ENCODE peak calls at places on chromosomes 12 and 14, in ten cellular contexts. K, O, D, I, W, Q, X, G, A and F are unnamed samples.

GRCh38 chr12:84599539-84599938 is 313.1 kb downstream of the SLC6A15 start:
- DNase-seq in K (no peak), O (peak; percentile 79), D (no peak), I (no peak), W (peak; percentile 91), Q (peak; percentile 8), X (peak; percentile 35), G (no peak), A (peak; percentile 70), F (peak; percentile 77)

GRCh38 chr14:52873694-52874093 is 77.2 kb downstream of the FERMT2 start:
- DNase-seq in K (no peak), O (peak; percentile 20), D (peak; percentile 67), I (no peak), W (no peak), Q (peak; percentile 89), X (peak; percentile 26), G (no peak), A (peak; percentile 65), F (peak; percentile 82)

GRCh38 chr14:93039649-93040315 is 75.9 kb downstream of the ITPK1 start:
- DNase-seq in K (no peak), O (no peak), D (no peak), I (peak; percentile 84), W (no peak), Q (no peak), X (no peak), G (no peak), A (no peak), F (no peak)

GRCh38 chr12:12224240-12224940 is 42.5 kb downstream of the LRP6 start:
- DNase-seq in K (no peak), O (no peak), D (no peak), I (no peak), W (no peak), Q (peak; percentile 17), X (no peak), G (no peak), A (peak; percentile 16), F (no peak)

GRCh38 chr12:113658030-113658655 is 186.5 kb upstream of the LHX5 start:
- DNase-seq in K (no peak), O (peak; percentile 52), D (no peak), I (no peak), W (peak; percentile 54), Q (no peak), X (no peak), G (no peak), A (no peak), F (peak; percentile 2)

GRCh38 chr12:104957388-104958008 is 592 bp downstream of the SLC41A2 start:
- DNase-seq in K (no peak), O (no peak), D (no peak), I (no peak), W (peak; percentile 44), Q (no peak), X (no peak), G (no peak), A (no peak), F (peak; percentile 29)

GRCh38 chr12:39412210-39412609 is 30.7 kb downstream of the KIF21A start:
- DNase-seq in K (no peak), O (no peak), D (no peak), I (no peak), W (no peak), Q (no peak), X (no peak), G (peak; percentile 29), A (no peak), F (no peak)

GRCh38 chr14:55689971-55690871 is 110.2 kb downstream of the KTN1 start:
- DNase-seq in K (no peak), O (peak; percentile 23), D (no peak), I (no peak), W (peak; percentile 83), Q (no peak), X (no peak), G (no peak), A (no peak), F (no peak)

GRCh38 chr14:98200621-98201020 is 1071.4 kb downstream of the BCL11B start:
- DNase-seq in K (no peak), O (no peak), D (no peak), I (no peak), W (no peak), Q (no peak), X (no peak), G (no peak), A (no peak), F (no peak)

GRCh38 chr14:89794096-89794495 is 160.4 kb downstream of the EFCAB11 start:
- DNase-seq in K (no peak), O (no peak), D (peak; percentile 86), I (no peak), W (no peak), Q (peak; percentile 25), X (no peak), G (no peak), A (no peak), F (no peak)

GRCh38 chr14:69008411-69008810 is 29.3 kb upstream of the ACTN1 start:
- DNase-seq in K (no peak), O (no peak), D (no peak), I (peak; percentile 23), W (no peak), Q (peak; percentile 8), X (peak; percentile 46), G (no peak), A (no peak), F (no peak)

GRCh38 chr12:28378749-28379148 is 188.5 kb downstream of the CCDC91 start:
- DNase-seq in K (no peak), O (no peak), D (no peak), I (no peak), W (peak; percentile 50), Q (peak; percentile 11), X (no peak), G (no peak), A (peak; percentile 8), F (no peak)

GRCh38 chr14:51474854-51475253 is 176.9 kb upstream of the FRMD6 start:
- DNase-seq in K (no peak), O (peak; percentile 85), D (no peak), I (no peak), W (no peak), Q (no peak), X (no peak), G (no peak), A (no peak), F (peak; percentile 86)

GRCh38 chr12:56520025-56520810 is 1.4 kb upstream of the RBMS2 start:
- DNase-seq in K (no peak), O (no peak), D (no peak), I (no peak), W (no peak), Q (no peak), X (no peak), G (no peak), A (no peak), F (no peak)
- H3K4me3 ChIP-seq in K (peak overlapping the region; percentile 62), O (no peak overlapping the region), D (peak overlapping the region; percentile 71), I (no peak overlapping the region), W (no peak overlapping the region), Q (no peak overlapping the region), X (no peak overlapping the region), G (no peak overlapping the region), A (no peak overlapping the region), F (no peak overlapping the region)

GRCh38 chr14:106080922-106081321 is 554.5 kb downstream of the TMEM121 start:
- DNase-seq in K (no peak), O (no peak), D (no peak), I (no peak), W (no peak), Q (no peak), X (no peak), G (no peak), A (no peak), F (no peak)
- TF ChIP-seq CTCF in K (no peak), O (no peak), D (no peak), I (no peak), W (no peak), Q (no peak), X (no peak), G (no peak), A (no peak), F (no peak)

DNA sequence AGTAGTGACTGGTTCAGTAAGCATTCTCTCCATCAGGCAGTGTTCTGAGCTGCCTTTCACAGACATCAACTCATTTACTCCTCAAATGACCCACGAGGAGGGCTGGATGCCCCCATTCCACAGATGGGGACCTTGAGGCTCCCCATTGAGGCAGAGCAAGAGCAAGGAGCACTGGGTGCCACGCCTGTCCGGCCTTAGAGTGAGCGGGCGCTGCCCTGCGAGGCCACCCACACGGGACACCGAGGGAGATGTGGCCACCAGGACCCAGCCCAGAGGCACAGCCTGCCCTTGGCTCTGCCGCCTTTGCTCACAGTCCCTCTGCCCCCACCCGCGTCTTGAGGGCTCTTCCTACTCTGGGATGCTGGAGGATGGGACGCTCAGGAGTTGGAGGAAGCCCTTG is 3.0 kb downstream of the FBRSL1 start:
- DNase-seq in K (no peak), O (no peak), D (no peak), I (no peak), W (no peak), Q (no peak), X (no peak), G (no peak), A (no peak), F (no peak)
- H3K4me3 ChIP-seq in K (peak overlapping the region; percentile 63), O (no peak overlapping the region), D (no peak overlapping the region), I (no peak overlapping the region), W (peak overlapping the region; percentile 77), Q (no peak overlapping the region), X (no peak overlapping the region), G (no peak overlapping the region), A (no peak overlapping the region), F (no peak overlapping the region)

GRCh38 chr12:68334136-68334535 is 2.0 kb upstream of the MDM1 start:
- DNase-seq in K (no peak), O (no peak), D (no peak), I (no peak), W (peak; percentile 28), Q (no peak), X (no peak), G (no peak), A (no peak), F (peak; percentile 12)
- TF ChIP-seq CTCF in K (no peak), O (peak; percentile 12), D (peak; percentile 9), I (no peak), W (peak; percentile 46), Q (no peak), X (no peak), G (peak; percentile 46), A (no peak), F (no peak)

GRCh38 chr14:24369463-24369862 is 1.5 kb downstream of the NFATC4 start:
- DNase-seq in K (no peak), O (no peak), D (no peak), I (no peak), W (no peak), Q (no peak), X (no peak), G (no peak), A (no peak), F (no peak)
- H3K4me3 ChIP-seq in K (peak overlapping the region; percentile 63), O (no peak overlapping the region), D (peak overlapping the region; percentile 64), I (no peak overlapping the region), W (no peak overlapping the region), Q (peak overlapping the region; percentile 56), X (no peak overlapping the region), G (peak overlapping the region; percentile 82), A (peak overlapping the region; percentile 91), F (peak overlapping the region; percentile 78)

DNA sequence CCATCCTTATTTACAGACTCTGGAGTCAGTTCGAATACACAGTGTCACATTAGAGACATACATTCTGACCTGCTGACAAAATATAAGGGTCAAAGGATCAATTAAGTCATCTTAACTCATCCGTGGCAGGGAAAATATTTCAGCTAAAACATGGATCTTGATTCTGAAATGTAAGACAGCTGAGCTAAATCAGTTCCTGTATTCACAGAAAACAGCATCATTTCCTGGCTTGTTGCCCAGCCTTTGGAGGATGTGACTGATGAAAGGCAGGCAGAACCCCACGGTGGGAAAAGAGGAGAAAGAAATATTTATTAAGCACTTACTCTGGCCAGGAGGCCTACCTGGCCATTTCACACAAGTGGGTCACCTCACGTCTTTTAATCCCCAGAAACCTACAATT is 101.9 kb downstream of the GAS2L3 start:
- DNase-seq in K (no peak), O (peak; percentile 59), D (no peak), I (no peak), W (peak; percentile 77), Q (peak; percentile 67), X (peak; percentile 43), G (no peak), A (peak; percentile 42), F (peak; percentile 71)
- TF ChIP-seq CTCF in K (no peak), O (no peak), D (no peak), I (no peak), W (no peak), Q (no peak), X (no peak), G (no peak), A (no peak), F (no peak)